ENCODE peak calls at places on chromosomes 3 and 15, in eight cellular contexts. T is activated CD4-positive, alpha-beta T cell treated with anti-CD3 and anti-CD28 coated beads, Interleukin-2, amount 50 U/mL, for 4 hours; Y is activated CD4-positive, CD25-positive, alpha-beta regulatory T cell treated with anti-CD3 and anti-CD28 coated beads, Interleukin-2, amount 50 U/mL, for 16 hours; J is Jurkat, Clone E6-1; D is GM23248; N is aorta; A is stimulated activated CD4-positive, alpha-beta T cell treated with anti-CD3 and anti-CD28 coated beads, Interleukin-1b, Interleukin-23, amount 100 ng/mL, for 4 hours; P is DMS53. W is an unnamed sample.
A peak's percentile ranks its signal among the peaks of the same experiment; 100 is the strongest.

GRCh38 chr15:38622908-38623307 is 58.3 kb upstream of the RASGRP1 start:
- DNase-seq in T (no peak), Y (no peak), J (no peak), D (no peak), N (no peak), A (no peak), P (no peak), W (no peak)

GRCh38 chr3:66261318-66261717 is 40.5 kb downstream of the SLC25A26 start:
- DNase-seq in T (no peak), Y (no peak), J (no peak), D (peak; percentile 58), N (no peak), A (no peak), P (no peak), W (no peak)

GRCh38 chr15:63016234-63016633 is 26.3 kb upstream of the TPM1 start:
- DNase-seq in T (no peak), Y (no peak), J (no peak), D (no peak), N (no peak), A (no peak), P (no peak), W (no peak)

GRCh38 chr3:55330756-55331155 is 156.3 kb downstream of the WNT5A start:
- DNase-seq in T (no peak), Y (no peak), J (no peak), D (peak; percentile 54), N (no peak), A (no peak), P (no peak), W (no peak)

GRCh38 chr3:44795197-44795596 is 33.6 kb downstream of the KIF15 start:
- DNase-seq in T (no peak), Y (no peak), J (no peak), D (peak; percentile 14), N (no peak), A (no peak), P (no peak), W (no peak)

GRCh38 chr3:51953445-51953844 is 1.7 kb upstream of the GPR62 start:
- DNase-seq in T (no peak), Y (no peak), J (no peak), D (peak; percentile 84), N (no peak), A (no peak), P (peak; percentile 11), W (no peak)

GRCh38 chr3:167450195-167450594 is 23.6 kb downstream of the SERPINI2 start:
- DNase-seq in T (no peak), Y (no peak), J (no peak), D (no peak), N (no peak), A (no peak), P (no peak), W (no peak)

GRCh38 chr15:78334845-78335244 is 5.3 kb upstream of the CRABP1 start:
- DNase-seq in T (no peak), Y (no peak), J (no peak), D (no peak), N (no peak), A (no peak), P (no peak), W (no peak)

GRCh38 chr15:58585668-58586461 is 154.1 kb downstream of the LIPC start:
- DNase-seq in T (no peak), Y (no peak), J (no peak), D (no peak), N (no peak), A (no peak), P (no peak), W (no peak)

GRCh38 chr3:70726966-70727365 is 414.5 kb upstream of the MDFIC2 start:
- DNase-seq in T (no peak), Y (no peak), J (no peak), D (peak; percentile 68), N (no peak), A (no peak), P (no peak), W (no peak)

GRCh38 chr3:125032100-125032643 is 23.6 kb downstream of the HEG1 start:
- DNase-seq in T (no peak), Y (no peak), J (no peak), D (peak; percentile 48), N (no peak), A (no peak), P (peak; percentile 22), W (no peak)

GRCh38 chr3:116299646-116300081 is 145.6 kb downstream of the LSAMP start:
- DNase-seq in T (no peak), Y (no peak), J (no peak), D (no peak), N (no peak), A (no peak), P (no peak), W (no peak)

GRCh38 chr3:9399746-9400145 is 2.3 kb downstream of the SETD5 start:
- DNase-seq in T (no peak), Y (no peak), J (no peak), D (peak; percentile 98), N (peak; percentile 83), A (no peak), P (peak; percentile 83), W (peak; percentile 79)

GRCh38 chr3:3031358-3031757 is 78.8 kb downstream of the IL5RA start:
- DNase-seq in T (no peak), Y (no peak), J (no peak), D (no peak), N (no peak), A (no peak), P (no peak), W (no peak)

GRCh38 chr15:64017082-64017588 is 29.1 kb downstream of the DAPK2 start:
- DNase-seq in T (no peak), Y (no peak), J (no peak), D (peak; percentile 80), N (no peak), A (no peak), P (peak; percentile 94), W (no peak)

GRCh38 chr3:94561094-94561493 is 498.2 kb downstream of the NSUN3 start:
- DNase-seq in T (no peak), Y (no peak), J (no peak), D (no peak), N (no peak), A (no peak), P (no peak), W (no peak)

GRCh38 chr3:70840106-70840870 is 527.9 kb upstream of the MDFIC2 start:
- DNase-seq in T (no peak), Y (no peak), J (peak; percentile 29), D (no peak), N (no peak), A (no peak), P (no peak), W (no peak)

GRCh38 chr3:37183375-37183831 is 9.0 kb upstream of the LRRFIP2 start:
- DNase-seq in T (no peak), Y (no peak), J (no peak), D (peak; percentile 97), N (no peak), A (no peak), P (no peak), W (peak; percentile 93)

GRCh38 chr3:48598323-48599076 is 3.4 kb upstream of the COL7A1 start:
- DNase-seq in T (no peak), Y (no peak), J (peak; percentile 11), D (peak; percentile 96), N (peak; percentile 78), A (no peak), P (no peak), W (no peak)

GRCh38 chr3:120982608-120983320 is 74.8 kb downstream of the STXBP5L start:
- DNase-seq in T (no peak), Y (no peak), J (no peak), D (no peak), N (no peak), A (no peak), P (no peak), W (no peak)

GRCh38 chr3:50617096-50617791 is at the start of gene MAPKAPK3:
- DNase-seq in T (no peak), Y (no peak), J (no peak), D (peak; percentile 56), N (peak; percentile 67), A (no peak), P (peak; percentile 53), W (no peak)

GRCh38 chr3:65878831-65879230 is 159.9 kb downstream of the MAGI1 start:
- DNase-seq in T (no peak), Y (no peak), J (no peak), D (no peak), N (no peak), A (no peak), P (no peak), W (no peak)

GRCh38 chr15:78179286-78179840 is 30.2 kb downstream of the IDH3A start:
- DNase-seq in T (no peak), Y (no peak), J (no peak), D (no peak), N (no peak), A (no peak), P (no peak), W (no peak)

GRCh38 chr15:31228980-31229826 is 97.4 kb upstream of the KLF13 start:
- DNase-seq in T (no peak), Y (no peak), J (no peak), D (peak; percentile 22), N (no peak), A (no peak), P (no peak), W (no peak)

GRCh38 chr15:100588638-100589242 is 13.2 kb downstream of the LINS1 start:
- DNase-seq in T (no peak), Y (no peak), J (peak; percentile 51), D (no peak), N (no peak), A (no peak), P (peak; percentile 9), W (no peak)

GRCh38 chr15:41116872-41117242 is 777 bp upstream of the INO80 start:
- DNase-seq in T (no peak), Y (no peak), J (no peak), D (no peak), N (no peak), A (no peak), P (peak; percentile 20), W (no peak)

GRCh38 chr15:73560501-73561117 is 72.6 kb downstream of the NPTN start:
- DNase-seq in T (no peak), Y (no peak), J (peak; percentile 74), D (peak; percentile 76), N (no peak), A (no peak), P (peak; percentile 79), W (peak; percentile 82)

GRCh38 chr3:190513409-190514162 is at the start of gene IL1RAP:
- DNase-seq in T (peak; percentile 79), Y (peak; percentile 67), J (peak; percentile 86), D (peak; percentile 99), N (peak; percentile 96), A (peak; percentile 81), P (peak; percentile 93), W (peak; percentile 84)

GRCh38 chr3:7263347-7264195 is 402.7 kb downstream of the GRM7 start:
- DNase-seq in T (no peak), Y (no peak), J (no peak), D (no peak), N (no peak), A (no peak), P (no peak), W (no peak)

GRCh38 chr3:48451270-48451669 is 4.7 kb downstream of the ATRIP start:
- DNase-seq in T (no peak), Y (no peak), J (no peak), D (no peak), N (no peak), A (no peak), P (peak; percentile 82), W (no peak)

GRCh38 chr3:85890043-85890555 is 931.3 kb downstream of the CADM2 start:
- DNase-seq in T (no peak), Y (no peak), J (no peak), D (no peak), N (no peak), A (no peak), P (no peak), W (no peak)

GRCh38 chr3:121998588-121999473 is 23.2 kb downstream of the ILDR1 start:
- DNase-seq in T (no peak), Y (no peak), J (no peak), D (no peak), N (no peak), A (no peak), P (no peak), W (peak; percentile 60)

GRCh38 chr3:127068111-127068810 is 85.3 kb downstream of the PLXNA1 start:
- DNase-seq in T (no peak), Y (no peak), J (no peak), D (no peak), N (no peak), A (no peak), P (no peak), W (no peak)

GRCh38 chr3:171459130-171459941 is 869 bp downstream of the TNIK start:
- DNase-seq in T (peak; percentile 42), Y (peak; percentile 38), J (no peak), D (peak; percentile 54), N (no peak), A (peak; percentile 25), P (peak; percentile 65), W (peak; percentile 47)

W was measured in pons.